ENCODE peak calls at places on chromosome 17, in seven cellular contexts. One of them, this sample, is unnamed.

GRCh38 chr17:8019665-8020064 is 17.2 kb downstream of the GUCY2D start:
- DNase-seq in A549: no peak
- DNase-seq in EL: no peak
- DNase-seq in cardiac muscle cell: no peak
- DNase-seq in choroid plexus epithelial cell: no peak
- DNase-seq in breast epithelium: peak
- DNase-seq in fibroblast of villous mesenchyme: no peak
- DNase-seq in this sample: no peak

GRCh38 chr17:21330436-21331160 is 45.6 kb upstream of the KCNJ12 start:
- DNase-seq in cardiac muscle cell: no peak
- DNase-seq in A549: no peak
- DNase-seq in fibroblast of villous mesenchyme: no peak
- DNase-seq in EL: no peak
- DNase-seq in breast epithelium: no peak
- DNase-seq in choroid plexus epithelial cell: no peak
- DNase-seq in this sample: no peak

GRCh38 chr17:56309897-56310296 is 156.6 kb downstream of the ANKFN1 start:
- DNase-seq in breast epithelium: no peak
- DNase-seq in choroid plexus epithelial cell: no peak
- DNase-seq in A549: peak
- DNase-seq in cardiac muscle cell: no peak
- DNase-seq in fibroblast of villous mesenchyme: peak
- DNase-seq in EL: no peak
- DNase-seq in this sample: no peak

GRCh38 chr17:9905078-9905415 is at the start of gene RCVRN:
- DNase-seq in A549: no peak
- DNase-seq in fibroblast of villous mesenchyme: no peak
- DNase-seq in EL: no peak
- DNase-seq in breast epithelium: no peak
- DNase-seq in cardiac muscle cell: no peak
- DNase-seq in choroid plexus epithelial cell: no peak
- DNase-seq in this sample: no peak

GRCh38 chr17:37527249-37527851 is 37.7 kb downstream of the DUSP14 start:
- DNase-seq in EL: peak
- DNase-seq in choroid plexus epithelial cell: peak
- DNase-seq in breast epithelium: no peak
- DNase-seq in fibroblast of villous mesenchyme: peak
- DNase-seq in A549: peak
- DNase-seq in cardiac muscle cell: peak
- DNase-seq in this sample: peak

GRCh38 chr17:48719642-48720262 is 2.6 kb downstream of the PRAC1 start:
- DNase-seq in A549: no peak
- DNase-seq in EL: no peak
- DNase-seq in choroid plexus epithelial cell: no peak
- DNase-seq in fibroblast of villous mesenchyme: peak
- DNase-seq in cardiac muscle cell: peak
- DNase-seq in breast epithelium: no peak
- DNase-seq in this sample: no peak

GRCh38 chr17:68449021-68449739 is 8.1 kb downstream of the WIPI1 start:
- DNase-seq in cardiac muscle cell: no peak
- DNase-seq in choroid plexus epithelial cell: no peak
- DNase-seq in breast epithelium: no peak
- DNase-seq in EL: no peak
- DNase-seq in A549: peak
- DNase-seq in fibroblast of villous mesenchyme: no peak
- DNase-seq in this sample: no peak

GRCh38 chr17:80558046-80558445 is 13.4 kb downstream of the RPTOR start:
- DNase-seq in EL: no peak
- DNase-seq in breast epithelium: no peak
- DNase-seq in A549: no peak
- DNase-seq in fibroblast of villous mesenchyme: no peak
- DNase-seq in cardiac muscle cell: no peak
- DNase-seq in choroid plexus epithelial cell: no peak
- DNase-seq in this sample: no peak

GRCh38 chr17:42288985-42289862 is 926 bp downstream of the STAT5A start:
- DNase-seq in A549: no peak
- DNase-seq in cardiac muscle cell: no peak
- DNase-seq in breast epithelium: peak
- DNase-seq in EL: no peak
- DNase-seq in fibroblast of villous mesenchyme: no peak
- DNase-seq in choroid plexus epithelial cell: no peak
- DNase-seq in this sample: peak

GRCh38 chr17:54426287-54426886 is 474.3 kb upstream of the TOM1L1 start:
- DNase-seq in choroid plexus epithelial cell: no peak
- DNase-seq in fibroblast of villous mesenchyme: no peak
- DNase-seq in EL: no peak
- DNase-seq in A549: peak
- DNase-seq in cardiac muscle cell: peak
- DNase-seq in breast epithelium: no peak
- DNase-seq in this sample: peak

GRCh38 chr17:37067555-37068111 is 118.9 kb downstream of the AATF start:
- DNase-seq in breast epithelium: peak
- DNase-seq in fibroblast of villous mesenchyme: peak
- DNase-seq in A549: peak
- DNase-seq in cardiac muscle cell: no peak
- DNase-seq in choroid plexus epithelial cell: peak
- DNase-seq in EL: peak
- DNase-seq in this sample: peak

GRCh38 chr17:7221281-7222092 is 1.7 kb downstream of the ACADVL start:
- DNase-seq in breast epithelium: no peak
- DNase-seq in A549: no peak
- DNase-seq in fibroblast of villous mesenchyme: no peak
- DNase-seq in cardiac muscle cell: no peak
- DNase-seq in EL: no peak
- DNase-seq in choroid plexus epithelial cell: no peak
- DNase-seq in this sample: no peak

GRCh38 chr17:54007855-54008254 is 185.1 kb downstream of the KIF2B start:
- DNase-seq in A549: no peak
- DNase-seq in breast epithelium: no peak
- DNase-seq in choroid plexus epithelial cell: no peak
- DNase-seq in fibroblast of villous mesenchyme: no peak
- DNase-seq in EL: no peak
- DNase-seq in cardiac muscle cell: no peak
- DNase-seq in this sample: no peak

GRCh38 chr17:27333410-27333980 is 39.6 kb downstream of the WSB1 start:
- DNase-seq in fibroblast of villous mesenchyme: no peak
- DNase-seq in A549: no peak
- DNase-seq in choroid plexus epithelial cell: no peak
- DNase-seq in EL: no peak
- DNase-seq in breast epithelium: no peak
- DNase-seq in cardiac muscle cell: no peak
- DNase-seq in this sample: no peak

GRCh38 chr17:36495076-36495578 is 8.6 kb downstream of the ZNHIT3 start:
- DNase-seq in breast epithelium: no peak
- DNase-seq in cardiac muscle cell: no peak
- DNase-seq in A549: no peak
- DNase-seq in choroid plexus epithelial cell: no peak
- DNase-seq in fibroblast of villous mesenchyme: peak
- DNase-seq in EL: no peak
- DNase-seq in this sample: no peak

GRCh38 chr17:41917957-41918391 is 777 bp downstream of the ACLY start:
- DNase-seq in choroid plexus epithelial cell: no peak
- DNase-seq in A549: peak
- DNase-seq in EL: peak
- DNase-seq in breast epithelium: peak
- DNase-seq in cardiac muscle cell: peak
- DNase-seq in fibroblast of villous mesenchyme: peak
- DNase-seq in this sample: peak

GRCh38 chr17:17757391-17757791 is 76.1 kb downstream of the RAI1 start:
- DNase-seq in fibroblast of villous mesenchyme: no peak
- DNase-seq in cardiac muscle cell: no peak
- DNase-seq in choroid plexus epithelial cell: no peak
- DNase-seq in breast epithelium: no peak
- DNase-seq in EL: no peak
- DNase-seq in A549: no peak
- DNase-seq in this sample: no peak

GRCh38 chr17:5615476-5615875 is 31.2 kb upstream of the NLRP1 start:
- DNase-seq in cardiac muscle cell: no peak
- DNase-seq in A549: no peak
- DNase-seq in fibroblast of villous mesenchyme: no peak
- DNase-seq in EL: no peak
- DNase-seq in breast epithelium: no peak
- DNase-seq in choroid plexus epithelial cell: no peak
- DNase-seq in this sample: no peak

GRCh38 chr17:82489117-82489516 is 30.4 kb upstream of the FOXK2 start:
- DNase-seq in fibroblast of villous mesenchyme: no peak
- DNase-seq in A549: no peak
- DNase-seq in breast epithelium: no peak
- DNase-seq in EL: peak
- DNase-seq in cardiac muscle cell: no peak
- DNase-seq in choroid plexus epithelial cell: no peak
- DNase-seq in this sample: no peak

GRCh38 chr17:81065500-81065899 is 30.5 kb downstream of the BAIAP2 start:
- DNase-seq in fibroblast of villous mesenchyme: peak
- DNase-seq in cardiac muscle cell: no peak
- DNase-seq in choroid plexus epithelial cell: no peak
- DNase-seq in A549: no peak
- DNase-seq in breast epithelium: no peak
- DNase-seq in EL: no peak
- DNase-seq in this sample: peak

GRCh38 chr17:17372856-17373520 is 69.8 kb downstream of the NT5M start:
- DNase-seq in choroid plexus epithelial cell: no peak
- DNase-seq in fibroblast of villous mesenchyme: no peak
- DNase-seq in cardiac muscle cell: no peak
- DNase-seq in breast epithelium: no peak
- DNase-seq in A549: no peak
- DNase-seq in EL: no peak
- DNase-seq in this sample: no peak

This sample was measured in small intestine.